ENCODE peak calls at places on chromosomes 2 and 18, in seven cellular contexts. One of them, this sample, is unnamed.

GRCh38 chr2:144501118-144501517 is 18.8 kb downstream of the ZEB2 start:
- DNase-seq in H9: no peak
- DNase-seq in mesenchymal stem cell: peak; percentile 79
- DNase-seq in IMR-90: peak; percentile 67
- DNase-seq in neuronal stem cell: no peak
- DNase-seq in mesendoderm: no peak
- DNase-seq in H1: no peak
- DNase-seq in this sample: no peak

GRCh38 chr2:64770137-64770780 is 116.5 kb upstream of the SERTAD2 start:
- DNase-seq in H9: no peak
- DNase-seq in mesenchymal stem cell: no peak
- DNase-seq in IMR-90: peak; percentile 79
- DNase-seq in neuronal stem cell: no peak
- DNase-seq in mesendoderm: no peak
- DNase-seq in H1: no peak
- DNase-seq in this sample: no peak

GRCh38 chr2:219001100-219001576 is 7.9 kb upstream of the CRYBA2 start:
- DNase-seq in H9: no peak
- DNase-seq in mesenchymal stem cell: no peak
- DNase-seq in IMR-90: no peak
- DNase-seq in neuronal stem cell: no peak
- DNase-seq in mesendoderm: peak; percentile 32
- DNase-seq in H1: no peak
- DNase-seq in this sample: peak; percentile 57

GRCh38 chr2:34353498-34354113 is 754.5 kb upstream of the FAM98A start:
- DNase-seq in H9: no peak
- DNase-seq in mesenchymal stem cell: no peak
- DNase-seq in IMR-90: no peak
- DNase-seq in neuronal stem cell: no peak
- DNase-seq in mesendoderm: peak; percentile 31
- DNase-seq in H1: no peak
- DNase-seq in this sample: no peak

GRCh38 chr2:242048479-242048878 is 178.9 kb downstream of the RTP5 start:
- DNase-seq in H9: no peak
- DNase-seq in mesenchymal stem cell: no peak
- DNase-seq in IMR-90: no peak
- DNase-seq in neuronal stem cell: no peak
- DNase-seq in mesendoderm: no peak
- DNase-seq in H1: no peak
- DNase-seq in this sample: no peak

GRCh38 chr2:118683460-118683859 is 164.0 kb downstream of the EN1 start:
- DNase-seq in H9: no peak
- DNase-seq in mesenchymal stem cell: no peak
- DNase-seq in IMR-90: no peak
- DNase-seq in neuronal stem cell: no peak
- DNase-seq in mesendoderm: no peak
- DNase-seq in H1: no peak
- DNase-seq in this sample: no peak

GRCh38 chr2:134842930-134843490 is 4.6 kb downstream of the ACMSD start:
- DNase-seq in H9: no peak
- DNase-seq in mesenchymal stem cell: no peak
- DNase-seq in IMR-90: no peak
- DNase-seq in neuronal stem cell: no peak
- DNase-seq in mesendoderm: no peak
- DNase-seq in H1: no peak
- DNase-seq in this sample: peak; percentile 40

GRCh38 chr2:218781691-218782528 is at the start of gene CYP27A1:
- DNase-seq in H9: peak; percentile 52
- DNase-seq in mesenchymal stem cell: peak; percentile 33
- DNase-seq in IMR-90: no peak
- DNase-seq in neuronal stem cell: peak; percentile 24
- DNase-seq in mesendoderm: peak; percentile 55
- DNase-seq in H1: no peak
- DNase-seq in this sample: peak; percentile 15

GRCh38 chr2:106839849-106840595 is 45.9 kb downstream of the ST6GAL2 start:
- DNase-seq in H9: peak; percentile 84
- DNase-seq in mesenchymal stem cell: no peak
- DNase-seq in IMR-90: no peak
- DNase-seq in neuronal stem cell: peak; percentile 54
- DNase-seq in mesendoderm: peak; percentile 89
- DNase-seq in H1: peak; percentile 33
- DNase-seq in this sample: no peak

GRCh38 chr18:77039196-77040140 is 93.1 kb downstream of the MBP start:
- DNase-seq in H9: no peak
- DNase-seq in mesenchymal stem cell: no peak
- DNase-seq in IMR-90: no peak
- DNase-seq in neuronal stem cell: no peak
- DNase-seq in mesendoderm: no peak
- DNase-seq in H1: no peak
- DNase-seq in this sample: no peak

GRCh38 chr2:235055891-235056516 is 104.2 kb downstream of the SH3BP4 start:
- DNase-seq in H9: peak; percentile 59
- DNase-seq in mesenchymal stem cell: peak; percentile 46
- DNase-seq in IMR-90: no peak
- DNase-seq in neuronal stem cell: no peak
- DNase-seq in mesendoderm: peak; percentile 84
- DNase-seq in H1: no peak
- DNase-seq in this sample: no peak

GRCh38 chr2:15547100-15547499 is 14.0 kb downstream of the NBAS start:
- DNase-seq in H9: no peak
- DNase-seq in mesenchymal stem cell: no peak
- DNase-seq in IMR-90: peak; percentile 6
- DNase-seq in neuronal stem cell: no peak
- DNase-seq in mesendoderm: no peak
- DNase-seq in H1: no peak
- DNase-seq in this sample: no peak

GRCh38 chr2:636649-637405 is 40.4 kb downstream of the TMEM18 start:
- DNase-seq in H9: peak; percentile 75
- DNase-seq in mesenchymal stem cell: peak; percentile 18
- DNase-seq in IMR-90: peak; percentile 31
- DNase-seq in neuronal stem cell: peak; percentile 67
- DNase-seq in mesendoderm: peak; percentile 79
- DNase-seq in H1: peak; percentile 31
- DNase-seq in this sample: peak; percentile 93

GRCh38 chr2:118661184-118661583 is 186.3 kb downstream of the EN1 start:
- DNase-seq in H9: peak; percentile 34
- DNase-seq in mesenchymal stem cell: no peak
- DNase-seq in IMR-90: no peak
- DNase-seq in neuronal stem cell: no peak
- DNase-seq in mesendoderm: peak; percentile 28
- DNase-seq in H1: no peak
- DNase-seq in this sample: no peak

GRCh38 chr2:37782721-37783438 is 111.4 kb upstream of the CDC42EP3 start:
- DNase-seq in H9: no peak
- DNase-seq in mesenchymal stem cell: peak; percentile 51
- DNase-seq in IMR-90: peak; percentile 56
- DNase-seq in neuronal stem cell: no peak
- DNase-seq in mesendoderm: no peak
- DNase-seq in H1: no peak
- DNase-seq in this sample: no peak

GRCh38 chr2:224561234-224562005 is 23.7 kb downstream of the CUL3 start:
- DNase-seq in H9: no peak
- DNase-seq in mesenchymal stem cell: no peak
- DNase-seq in IMR-90: peak; percentile 41
- DNase-seq in neuronal stem cell: no peak
- DNase-seq in mesendoderm: no peak
- DNase-seq in H1: no peak
- DNase-seq in this sample: no peak

GRCh38 chr2:236621786-236622185 is 52.2 kb downstream of the ACKR3 start:
- DNase-seq in H9: no peak
- DNase-seq in mesenchymal stem cell: no peak
- DNase-seq in IMR-90: no peak
- DNase-seq in neuronal stem cell: no peak
- DNase-seq in mesendoderm: peak; percentile 79
- DNase-seq in H1: no peak
- DNase-seq in this sample: no peak

GRCh38 chr2:163407296-163407695 is 328.5 kb downstream of the FIGN start:
- DNase-seq in H9: no peak
- DNase-seq in mesenchymal stem cell: peak; percentile 73
- DNase-seq in IMR-90: peak; percentile 18
- DNase-seq in neuronal stem cell: no peak
- DNase-seq in mesendoderm: no peak
- DNase-seq in H1: no peak
- DNase-seq in this sample: no peak

GRCh38 chr2:189298038-189298437 is 118.5 kb upstream of the COL5A2 start:
- DNase-seq in H9: no peak
- DNase-seq in mesenchymal stem cell: no peak
- DNase-seq in IMR-90: peak; percentile 54
- DNase-seq in neuronal stem cell: no peak
- DNase-seq in mesendoderm: no peak
- DNase-seq in H1: no peak
- DNase-seq in this sample: no peak

GRCh38 chr18:62179213-62179612 is 7.6 kb downstream of the PIGN start:
- DNase-seq in H9: no peak
- DNase-seq in mesenchymal stem cell: no peak
- DNase-seq in IMR-90: no peak
- DNase-seq in neuronal stem cell: no peak
- DNase-seq in mesendoderm: no peak
- DNase-seq in H1: no peak
- DNase-seq in this sample: no peak

DNA sequence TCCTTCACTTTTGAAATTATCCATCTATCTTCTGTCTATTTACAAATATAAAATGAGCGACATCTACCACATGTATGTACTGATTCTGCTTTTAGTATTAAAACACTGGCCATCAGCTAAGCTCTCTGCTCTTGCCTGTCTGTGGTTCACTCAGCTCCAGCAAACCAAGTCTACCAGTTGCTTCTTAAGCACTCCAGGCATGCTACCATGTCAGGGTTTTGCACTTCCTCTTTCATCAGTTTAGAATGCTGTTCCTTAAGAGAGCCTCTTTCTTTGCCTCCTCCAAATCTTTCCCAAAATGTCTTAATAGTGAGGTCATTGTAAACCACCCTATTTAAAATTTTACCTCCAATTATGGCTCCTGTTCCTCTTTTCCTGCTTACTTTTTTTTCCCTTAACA is 59.5 kb downstream of the SCN3A start:
- DNase-seq in H9: no peak
- DNase-seq in mesenchymal stem cell: peak; percentile 3
- DNase-seq in IMR-90: no peak
- DNase-seq in neuronal stem cell: no peak
- DNase-seq in mesendoderm: peak; percentile 68
- DNase-seq in H1: no peak
- DNase-seq in this sample: no peak
- H2BK120ac ChIP-seq in H9: no peak overlapping the region
- H2BK120ac ChIP-seq in mesenchymal stem cell: no peak overlapping the region
- H2BK120ac ChIP-seq in IMR-90: no peak overlapping the region
- H2BK120ac ChIP-seq in neuronal stem cell: no peak overlapping the region
- H2BK120ac ChIP-seq in mesendoderm: no peak overlapping the region
- H2BK120ac ChIP-seq in H1: no peak overlapping the region
- H2BK120ac ChIP-seq in this sample: no peak overlapping the region

GRCh38 chr2:128302744-128303067 is 16.0 kb downstream of the HS6ST1 start:
- DNase-seq in H9: no peak
- DNase-seq in mesenchymal stem cell: no peak
- DNase-seq in IMR-90: no peak
- DNase-seq in neuronal stem cell: no peak
- DNase-seq in mesendoderm: no peak
- DNase-seq in H1: no peak
- DNase-seq in this sample: no peak

GRCh38 chr2:128300621-128301020 is 18.0 kb downstream of the HS6ST1 start:
- DNase-seq in H9: no peak
- DNase-seq in mesenchymal stem cell: no peak
- DNase-seq in IMR-90: peak; percentile 33
- DNase-seq in neuronal stem cell: no peak
- DNase-seq in mesendoderm: no peak
- DNase-seq in H1: no peak
- DNase-seq in this sample: peak; percentile 64

GRCh38 chr2:128301021-128301420 is 17.6 kb downstream of the HS6ST1 start:
- DNase-seq in H9: no peak
- DNase-seq in mesenchymal stem cell: no peak
- DNase-seq in IMR-90: no peak
- DNase-seq in neuronal stem cell: no peak
- DNase-seq in mesendoderm: no peak
- DNase-seq in H1: no peak
- DNase-seq in this sample: no peak

GRCh38 chr2:128302011-128302743 is 16.5 kb downstream of the HS6ST1 start:
- DNase-seq in H9: no peak
- DNase-seq in mesenchymal stem cell: no peak
- DNase-seq in IMR-90: no peak
- DNase-seq in neuronal stem cell: no peak
- DNase-seq in mesendoderm: no peak
- DNase-seq in H1: no peak
- DNase-seq in this sample: peak; percentile 97

DNA sequence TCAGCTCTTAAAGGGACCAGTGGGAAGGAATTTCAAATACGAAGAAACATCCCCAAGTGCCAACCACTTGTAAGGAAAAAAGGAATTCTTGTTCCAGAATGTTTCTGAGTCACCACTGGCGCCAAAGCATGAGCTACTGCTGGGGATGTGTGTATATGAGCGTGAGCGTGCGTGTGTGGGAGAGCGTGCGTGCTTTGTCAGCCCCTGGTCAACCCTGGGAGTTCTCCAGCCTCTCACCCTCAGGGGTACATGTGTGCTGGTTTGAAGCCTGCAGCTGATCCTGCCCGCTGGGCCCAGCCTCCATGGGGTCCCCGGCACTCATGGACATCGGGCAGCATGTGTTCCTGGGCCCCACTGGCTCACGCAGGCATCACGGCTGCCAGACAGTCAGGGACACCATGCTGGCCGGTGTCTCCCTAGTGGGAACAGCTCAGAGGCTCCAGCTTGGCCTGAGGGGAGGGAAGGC is 17.1 kb downstream of the HS6ST1 start:
- DNase-seq in H9: no peak
- DNase-seq in mesenchymal stem cell: peak; percentile 99
- DNase-seq in IMR-90: peak; percentile 99
- DNase-seq in neuronal stem cell: no peak
- DNase-seq in mesendoderm: no peak
- DNase-seq in H1: no peak
- DNase-seq in this sample: peak; percentile 81
- H3K4me2 ChIP-seq in H9: no peak overlapping the region
- H3K4me2 ChIP-seq in mesenchymal stem cell: no peak overlapping the region
- H3K4me2 ChIP-seq in IMR-90: no peak overlapping the region
- H3K4me2 ChIP-seq in neuronal stem cell: no peak overlapping the region
- H3K4me2 ChIP-seq in mesendoderm: no peak overlapping the region
- H3K4me2 ChIP-seq in H1: no peak overlapping the region
- H3K4me2 ChIP-seq in this sample: no peak overlapping the region

GRCh38 chr18:10336749-10337148 is 117.7 kb upstream of the APCDD1 start:
- DNase-seq in H9: no peak
- DNase-seq in mesenchymal stem cell: no peak
- DNase-seq in IMR-90: no peak
- DNase-seq in neuronal stem cell: no peak
- DNase-seq in mesendoderm: no peak
- DNase-seq in H1: no peak
- DNase-seq in this sample: no peak
- H2BK120ac ChIP-seq in H9: no peak overlapping the region
- H2BK120ac ChIP-seq in mesenchymal stem cell: no peak overlapping the region
- H2BK120ac ChIP-seq in IMR-90: no peak overlapping the region
- H2BK120ac ChIP-seq in neuronal stem cell: no peak overlapping the region
- H2BK120ac ChIP-seq in mesendoderm: no peak overlapping the region
- H2BK120ac ChIP-seq in H1: no peak overlapping the region
- H2BK120ac ChIP-seq in this sample: no peak overlapping the region

DNA sequence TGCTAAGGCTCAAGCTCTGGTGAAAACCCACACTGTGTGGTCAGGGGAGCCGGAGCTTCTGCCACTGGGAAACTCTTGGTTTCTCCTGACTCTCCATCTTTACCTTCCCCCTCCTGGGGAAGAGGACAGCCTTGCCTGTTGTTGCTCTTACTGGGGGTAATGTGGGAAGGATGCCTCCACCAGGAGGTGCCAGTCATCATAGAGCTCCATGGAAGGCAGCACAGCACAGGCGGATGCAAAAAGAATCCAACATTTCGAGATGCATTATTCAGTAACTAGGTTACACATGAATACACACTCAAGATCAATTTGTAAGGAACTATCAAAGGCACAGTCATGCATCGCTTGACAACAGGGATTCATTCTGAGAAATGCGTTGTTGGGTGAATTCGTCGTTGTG is 322.6 kb downstream of the AFF3 start:
- DNase-seq in H9: peak; percentile 41
- DNase-seq in mesenchymal stem cell: no peak
- DNase-seq in IMR-90: no peak
- DNase-seq in neuronal stem cell: no peak
- DNase-seq in mesendoderm: peak; percentile 57
- DNase-seq in H1: no peak
- DNase-seq in this sample: no peak
- H3K4me2 ChIP-seq in H9: no peak overlapping the region
- H3K4me2 ChIP-seq in mesenchymal stem cell: no peak overlapping the region
- H3K4me2 ChIP-seq in IMR-90: no peak overlapping the region
- H3K4me2 ChIP-seq in neuronal stem cell: no peak overlapping the region
- H3K4me2 ChIP-seq in mesendoderm: no peak overlapping the region
- H3K4me2 ChIP-seq in H1: no peak overlapping the region
- H3K4me2 ChIP-seq in this sample: no peak overlapping the region